ENCODE peak calls at places on chromosomes 7 and 10, in eight cellular contexts. H is nephron progenitor cell; N is H4; B is lung microvascular endothelial cell; V is stimulated activated CD4-positive, alpha-beta T cell treated with anti-CD3 and anti-CD28 coated beads, Interleukin-4, amount 100 ng/mL, for 1 hour; E is NCI-H345; U is HT1080; D is hepatic stellate cell. T is an unnamed sample.

GRCh38 chr10:88668465-88668864 is 4.2 kb downstream of the LIPF start:
- DNase-seq in E (no peak), D (no peak), B (no peak), N (no peak), U (no peak), H (no peak), V (no peak), T (no peak)

GRCh38 chr7:28013019-28013418 is 167.6 kb downstream of the JAZF1 start:
- DNase-seq in B (no peak), N (no peak), H (no peak), D (no peak), U (no peak), V (no peak), E (no peak), T (no peak)

GRCh38 chr7:90401989-90402388 is 1.3 kb upstream of the CLDN12 start:
- DNase-seq in E (peak; percentile 16), V (no peak), N (no peak), B (peak; percentile 85), H (no peak), U (no peak), D (no peak), T (peak; percentile 55)

GRCh38 chr10:52479567-52479966 is 165.5 kb downstream of the DKK1 start:
- DNase-seq in V (no peak), D (no peak), E (no peak), H (no peak), B (peak; percentile 90), N (no peak), U (no peak), T (no peak)

GRCh38 chr7:99407849-99408346 is 499 bp downstream of the PDAP1 start:
- DNase-seq in B (peak; percentile 67), V (peak; percentile 46), D (peak; percentile 88), E (peak; percentile 20), U (peak; percentile 47), H (peak; percentile 32), N (no peak), T (peak; percentile 51)

GRCh38 chr10:99329891-99330674 is 927 bp downstream of the CNNM1 start:
- DNase-seq in V (peak; percentile 11), E (peak; percentile 48), U (no peak), D (no peak), N (no peak), H (peak; percentile 56), B (peak; percentile 14), T (no peak)

GRCh38 chr7:159032753-159033472 is 111.8 kb downstream of the VIPR2 start:
- DNase-seq in H (no peak), N (no peak), D (no peak), E (no peak), U (no peak), B (no peak), V (no peak), T (no peak)

GRCh38 chr7:28806841-28807240 is 151.3 kb downstream of the TRIL start:
- DNase-seq in D (no peak), B (no peak), H (no peak), E (no peak), N (no peak), U (no peak), V (no peak), T (no peak)

GRCh38 chr10:23190872-23191763 is 994 bp upstream of the PTF1A start:
- DNase-seq in E (no peak), U (no peak), N (no peak), V (no peak), B (no peak), H (no peak), D (no peak), T (no peak)

GRCh38 chr7:134828361-134828760 is 48.9 kb downstream of the CALD1 start:
- DNase-seq in E (no peak), D (no peak), H (no peak), B (no peak), U (no peak), N (no peak), V (no peak), T (no peak)

GRCh38 chr7:84339306-84339705 is 144.7 kb upstream of the SEMA3A start:
- DNase-seq in N (no peak), D (no peak), B (no peak), E (no peak), V (no peak), U (no peak), H (no peak), T (no peak)

GRCh38 chr7:44084695-44085094 is 2.4 kb upstream of the POLM start:
- DNase-seq in B (no peak), E (no peak), N (no peak), U (no peak), V (no peak), H (no peak), D (no peak), T (no peak)